ENCODE peak calls at places on chromosomes 7 and 10, in seven cellular contexts. M, P, A, V, Z, D and K are unnamed samples.

GRCh38 chr10:120806081-120806480 is 45.1 kb upstream of the WDR11 start:
- DNase-seq in D (no peak), V (no peak), Z (no peak), P (no peak), M (no peak), A (no peak), K (no peak)

GRCh38 chr7:99112097-99112496 is 31.8 kb downstream of the SMURF1 start:
- DNase-seq in D (no peak), V (no peak), Z (no peak), A (no peak), P (no peak), M (peak; percentile 27), K (no peak)

GRCh38 chr7:101882595-101883564 is 65.5 kb downstream of the CUX1 start:
- DNase-seq in A (no peak), Z (no peak), V (peak; percentile 96), P (no peak), D (peak; percentile 99), M (peak; percentile 100), K (peak; percentile 100)

GRCh38 chr10:79029478-79030390 is 39.0 kb upstream of the ZMIZ1 start:
- DNase-seq in D (no peak), Z (no peak), M (no peak), P (no peak), A (no peak), V (no peak), K (no peak)

GRCh38 chr10:114278140-114278883 is 39.3 kb downstream of the VWA2 start:
- DNase-seq in M (no peak), D (no peak), Z (no peak), V (no peak), A (no peak), P (no peak), K (no peak)

GRCh38 chr10:29731760-29732159 is 97.0 kb upstream of the SVIL start:
- DNase-seq in Z (no peak), P (no peak), V (no peak), A (no peak), M (no peak), D (no peak), K (no peak)

GRCh38 chr10:20767028-20767427 is 130.1 kb downstream of the NEBL start:
- DNase-seq in P (no peak), V (peak; percentile 11), Z (no peak), A (no peak), D (peak; percentile 40), M (peak; percentile 48), K (peak; percentile 5)

GRCh38 chr10:126468876-126469643 is 80.8 kb upstream of the ADAM12 start:
- DNase-seq in D (no peak), M (no peak), A (no peak), P (no peak), Z (no peak), V (no peak), K (no peak)

GRCh38 chr7:101093907-101094306 is 8.6 kb downstream of the TRIM56 start:
- DNase-seq in A (no peak), M (peak; percentile 90), P (no peak), D (peak; percentile 71), V (peak; percentile 30), Z (no peak), K (no peak)

GRCh38 chr10:60430017-60430416 is 40.3 kb upstream of the ANK3 start:
- DNase-seq in D (no peak), P (no peak), M (peak; percentile 81), V (peak; percentile 21), Z (no peak), A (no peak), K (no peak)

GRCh38 chr7:73983437-73984164 is 44.4 kb upstream of the ELN start:
- DNase-seq in V (no peak), D (no peak), A (no peak), Z (no peak), M (no peak), P (no peak), K (no peak)

GRCh38 chr7:1927942-1928341 is 257.9 kb downstream of the ELFN1 start:
- DNase-seq in M (no peak), Z (no peak), P (no peak), D (no peak), A (no peak), V (no peak), K (no peak)

GRCh38 chr7:37534893-37535610 is 86.4 kb upstream of the ELMO1 start:
- DNase-seq in Z (no peak), A (no peak), M (no peak), D (no peak), V (no peak), P (no peak), K (no peak)

GRCh38 chr7:114663502-114663901 is 248.9 kb downstream of the FOXP2 start:
- DNase-seq in Z (no peak), M (peak; percentile 42), A (no peak), P (peak; percentile 14), V (no peak), D (no peak), K (no peak)

GRCh38 chr7:112167144-112167543 is 39.1 kb downstream of the DOCK4 start:
- DNase-seq in D (no peak), Z (no peak), A (no peak), P (no peak), M (no peak), V (no peak), K (no peak)

GRCh38 chr7:128352636-128353035 is 8.9 kb downstream of the PRRT4 start:
- DNase-seq in M (no peak), D (no peak), A (no peak), P (no peak), Z (no peak), V (no peak), K (no peak)

GRCh38 chr10:36479073-36479472 is 646.3 kb upstream of the ANKRD30A start:
- DNase-seq in V (no peak), Z (no peak), D (no peak), M (no peak), A (no peak), P (no peak), K (no peak)

GRCh38 chr7:32273297-32273696 is 203.1 kb upstream of the PDE1C start:
- DNase-seq in V (no peak), M (no peak), D (no peak), P (no peak), A (no peak), Z (no peak), K (no peak)

DNA sequence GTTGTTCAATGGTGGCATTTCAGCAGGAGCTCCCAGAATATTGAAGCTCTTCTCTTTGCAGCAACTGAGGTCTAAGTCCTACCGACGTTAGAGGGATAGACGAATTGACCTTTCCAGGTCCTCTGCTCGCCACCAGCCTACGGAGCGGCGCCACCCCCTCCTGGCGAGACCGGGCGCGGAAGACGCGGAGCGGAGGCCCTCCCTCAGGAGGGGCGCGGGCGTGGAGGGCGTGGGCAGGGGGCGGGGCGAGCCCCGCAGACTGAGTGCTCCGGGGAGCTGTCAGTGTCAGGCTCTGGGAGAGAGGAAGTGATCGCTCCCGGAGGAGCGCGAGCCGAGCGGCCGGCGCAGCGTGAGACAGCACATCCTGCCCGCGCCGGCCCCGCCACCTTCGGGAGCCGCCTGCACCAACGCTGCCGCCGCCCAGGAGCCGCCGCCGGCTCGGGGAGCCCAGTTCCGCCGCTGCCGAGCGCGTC is at the start of gene DYNC1I1:
- DNase-seq in Z (no peak), P (peak; percentile 55), M (peak; percentile 77), V (peak; percentile 59), D (peak; percentile 5), A (peak; percentile 65), K (no peak)
- H3K27ac ChIP-seq in Z (no peak within 1 kb of the TSS), P (no peak within 1 kb of the TSS), M (no peak within 1 kb of the TSS), V (no peak within 1 kb of the TSS), D (no peak within 1 kb of the TSS), A (no peak within 1 kb of the TSS), K (no peak within 1 kb of the TSS)

DNA sequence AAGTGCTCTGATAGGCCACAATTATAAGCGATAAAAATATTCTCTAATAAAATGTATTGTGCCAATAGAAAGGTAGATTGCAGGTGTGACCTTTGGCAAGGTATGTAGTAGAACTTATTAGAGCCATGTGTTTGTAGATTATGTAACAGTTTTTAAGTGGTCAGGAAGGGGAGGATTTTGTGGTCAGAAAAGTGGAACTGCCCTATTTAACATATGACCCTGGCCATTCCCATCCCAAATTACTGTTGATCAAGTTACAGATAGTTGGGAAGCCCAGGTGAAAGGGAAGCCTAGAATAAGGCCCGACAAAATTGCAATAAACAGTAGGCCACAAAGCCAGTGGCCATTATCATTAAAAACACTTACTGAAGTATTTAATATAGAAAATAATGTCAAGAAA is 89.2 kb downstream of the SPAG6 start:
- DNase-seq in P (no peak), M (no peak), A (no peak), Z (no peak), D (no peak), V (no peak), K (no peak)
- H3K27ac ChIP-seq in P (no peak overlapping the region), M (peak overlapping the region; percentile 70), A (no peak overlapping the region), Z (no peak overlapping the region), D (no peak overlapping the region), V (no peak overlapping the region), K (peak overlapping the region; percentile 26)

GRCh38 chr10:104331208-104331838 is 6.9 kb downstream of the ITPRIP start:
- DNase-seq in V (peak; percentile 55), A (peak; percentile 57), P (no peak), D (no peak), M (peak; percentile 55), Z (no peak), K (no peak)

GRCh38 chr10:104329754-104330153 is 8.5 kb downstream of the ITPRIP start:
- DNase-seq in P (no peak), V (no peak), D (peak; percentile 71), M (peak; percentile 96), Z (no peak), A (no peak), K (no peak)

GRCh38 chr10:104328916-104329710 is 9.2 kb downstream of the ITPRIP start:
- DNase-seq in V (peak; percentile 87), Z (peak; percentile 95), M (peak; percentile 98), D (peak; percentile 96), A (peak; percentile 60), P (peak; percentile 79), K (peak; percentile 94)

GRCh38 chr10:104328636-104328915 is 9.7 kb downstream of the ITPRIP start:
- DNase-seq in Z (no peak), V (no peak), P (peak; percentile 89), A (no peak), M (no peak), D (no peak), K (no peak)

GRCh38 chr10:104330168-104331117 is 7.8 kb downstream of the ITPRIP start:
- DNase-seq in D (peak; percentile 64), P (no peak), A (no peak), Z (no peak), V (peak; percentile 60), M (peak; percentile 89), K (no peak)
- H3K27ac ChIP-seq in D (peak overlapping the region; percentile 95), P (no peak overlapping the region), A (no peak overlapping the region), Z (peak overlapping the region; percentile 78), V (peak overlapping the region; percentile 99), M (peak overlapping the region; percentile 100), K (peak overlapping the region; percentile 100)

GRCh38 chr7:45017253-45017652 is 17.3 kb downstream of the CCM2 start:
- DNase-seq in Z (no peak), P (no peak), M (no peak), D (no peak), V (no peak), A (no peak), K (no peak)

GRCh38 chr7:45026013-45026412 is 26.0 kb downstream of the CCM2 start:
- DNase-seq in Z (no peak), A (no peak), D (no peak), M (no peak), P (no peak), V (no peak), K (no peak)

GRCh38 chr7:45024126-45024744 is 24.2 kb downstream of the CCM2 start:
- DNase-seq in P (no peak), Z (no peak), A (no peak), D (no peak), V (no peak), M (no peak), K (no peak)

GRCh38 chr7:45021604-45022296 is 21.7 kb downstream of the CCM2 start:
- DNase-seq in D (no peak), Z (no peak), P (no peak), M (peak; percentile 64), V (no peak), A (no peak), K (no peak)

GRCh38 chr7:45020915-45021314 is 20.9 kb downstream of the CCM2 start:
- DNase-seq in P (no peak), M (no peak), A (no peak), D (no peak), Z (no peak), V (no peak), K (no peak)
- H3K27ac ChIP-seq in P (no peak overlapping the region), M (no peak overlapping the region), A (no peak overlapping the region), D (no peak overlapping the region), Z (no peak overlapping the region), V (peak overlapping the region; percentile 46), K (no peak overlapping the region)